ENCODE peak calls at places on chromosomes 4 and X, in ten cellular contexts. X is GDM1; S is head of caudate nucleus; Q is NCI-H1417; W is CD8-positive, alpha-beta T cell; G is stimulated activated CD4-positive, alpha-beta T cell treated with anti-CD3 and anti-CD28 coated beads, Interleukin-2, amount 100 ng/mL, for 24 hours; H is ACHN; Z is activated T-helper 1 cell treated with anti-CD3 and anti-CD28 coated beads, Interleukin-2, amount 50 U/mL, for 16 hours; Y is adipocyte; A is neural crest cell. D is an unnamed sample.

GRCh38 chr4:174260099-174260498 is 23.4 kb downstream of the FBXO8 start:
- DNase-seq in X (no peak), S (no peak), Q (no peak), W (no peak), G (no peak), H (peak), Z (no peak), Y (peak), A (no peak), D (peak)

GRCh38 chrX:103330601-103331397 is 760 bp downstream of the TCEAL7 start:
- DNase-seq in X (no peak), S (no peak), Q (no peak), W (no peak), G (no peak), H (no peak), Z (no peak), Y (peak), A (no peak), D (peak)

GRCh38 chr4:126411047-126411446 is 1096.3 kb downstream of the FAT4 start:
- DNase-seq in X (no peak), S (no peak), Q (no peak), W (no peak), G (no peak), H (no peak), Z (no peak), Y (no peak), A (no peak), D (no peak)

GRCh38 chr4:12852338-12853307 is 631.5 kb downstream of the RAB28 start:
- DNase-seq in X (no peak), S (no peak), Q (peak), W (no peak), G (no peak), H (peak), Z (no peak), Y (peak), A (no peak), D (peak)

GRCh38 chr4:118224239-118224829 is 128.5 kb downstream of the PRSS12 start:
- DNase-seq in X (peak), S (no peak), Q (peak), W (no peak), G (no peak), H (peak), Z (no peak), Y (peak), A (no peak), D (peak)

GRCh38 chrX:134158821-134159512 is 78.0 kb upstream of the CCDC160 start:
- DNase-seq in X (no peak), S (no peak), Q (no peak), W (no peak), G (no peak), H (no peak), Z (no peak), Y (no peak), A (no peak), D (no peak)

GRCh38 chr4:19508442-19508841 is 743.3 kb upstream of the SLIT2 start:
- DNase-seq in X (no peak), S (no peak), Q (no peak), W (no peak), G (no peak), H (no peak), Z (no peak), Y (no peak), A (no peak), D (no peak)

GRCh38 chrX:18833071-18833731 is 125.8 kb downstream of the PPEF1 start:
- DNase-seq in X (no peak), S (no peak), Q (no peak), W (no peak), G (no peak), H (no peak), Z (no peak), Y (no peak), A (no peak), D (no peak)

GRCh38 chr4:4592414-4592813 is 50.6 kb upstream of the STX18 start:
- DNase-seq in X (no peak), S (no peak), Q (no peak), W (no peak), G (no peak), H (no peak), Z (no peak), Y (no peak), A (no peak), D (no peak)

GRCh38 chrX:110806145-110806544 is 10.5 kb upstream of the CHRDL1 start:
- DNase-seq in X (no peak), S (no peak), Q (no peak), W (no peak), G (no peak), H (no peak), Z (no peak), Y (peak), A (no peak), D (no peak)

GRCh38 chr4:47852121-47852520 is 14.3 kb upstream of the CORIN start:
- DNase-seq in X (no peak), S (no peak), Q (no peak), W (no peak), G (no peak), H (no peak), Z (no peak), Y (peak), A (no peak), D (no peak)

GRCh38 chr4:58265734-58266133 is 1155.5 kb upstream of the IGFBP7 start:
- DNase-seq in X (no peak), S (no peak), Q (no peak), W (no peak), G (no peak), H (no peak), Z (no peak), Y (no peak), A (no peak), D (no peak)

GRCh38 chr4:76784237-76784636 is 113.7 kb downstream of the SOWAHB start:
- DNase-seq in X (no peak), S (no peak), Q (no peak), W (no peak), G (no peak), H (peak), Z (no peak), Y (no peak), A (no peak), D (no peak)

GRCh38 chrX:93791304-93791703 is 117.3 kb downstream of the FAM133A start:
- DNase-seq in X (no peak), S (no peak), Q (peak), W (no peak), G (no peak), H (no peak), Z (no peak), Y (no peak), A (no peak), D (no peak)

GRCh38 chrX:8783100-8784098 is 17.8 kb downstream of the FAM9A start:
- DNase-seq in X (no peak), S (no peak), Q (no peak), W (peak), G (peak), H (no peak), Z (no peak), Y (no peak), A (no peak), D (no peak)

GRCh38 chrX:153774576-153775292 is 6.1 kb upstream of the SRPK3 start:
- DNase-seq in X (no peak), S (no peak), Q (no peak), W (no peak), G (no peak), H (no peak), Z (no peak), Y (no peak), A (no peak), D (no peak)

GRCh38 chr4:130183796-130184195 is 1087.8 kb downstream of the C4orf33 start:
- DNase-seq in X (no peak), S (no peak), Q (no peak), W (no peak), G (no peak), H (no peak), Z (no peak), Y (no peak), A (no peak), D (peak)

D was measured in SK-N-DZ.